ENCODE peak calls at places on chromosome 10, in six cellular contexts. One of them, this sample, is unnamed.
A peak's percentile ranks its signal among the peaks of the same experiment; 100 is the strongest.

GRCh38 chr10:114427124-114427852 is 23.0 kb upstream of the AFAP1L2 start:
- ATAC-seq in upper lobe of left lung: peak; percentile 14
- ATAC-seq in HCT116: peak; percentile 24
- ATAC-seq in HepG2: peak; percentile 37
- ATAC-seq in K562: no peak
- ATAC-seq in GM12878: no peak
- ATAC-seq in this sample: no peak

GRCh38 chr10:3995302-3996210 is 210.5 kb upstream of the KLF6 start:
- ATAC-seq in upper lobe of left lung: no peak
- ATAC-seq in HCT116: no peak
- ATAC-seq in HepG2: no peak
- ATAC-seq in K562: no peak
- ATAC-seq in GM12878: no peak
- ATAC-seq in this sample: no peak

GRCh38 chr10:47354900-47355299 is 6.7 kb downstream of the RBP3 start:
- ATAC-seq in upper lobe of left lung: no peak
- ATAC-seq in HCT116: no peak
- ATAC-seq in HepG2: no peak
- ATAC-seq in K562: no peak
- ATAC-seq in GM12878: no peak
- ATAC-seq in this sample: no peak

GRCh38 chr10:17454181-17454800 is at the start of gene ST8SIA6:
- ATAC-seq in upper lobe of left lung: peak; percentile 76
- ATAC-seq in HCT116: peak; percentile 61
- ATAC-seq in HepG2: no peak
- ATAC-seq in K562: peak; percentile 49
- ATAC-seq in GM12878: peak; percentile 74
- ATAC-seq in this sample: peak; percentile 53

GRCh38 chr10:10053051-10053450 is 964.6 kb upstream of the CELF2 start:
- ATAC-seq in upper lobe of left lung: no peak
- ATAC-seq in HCT116: no peak
- ATAC-seq in HepG2: no peak
- ATAC-seq in K562: no peak
- ATAC-seq in GM12878: no peak
- ATAC-seq in this sample: no peak

GRCh38 chr10:124125305-124126116 is 32.1 kb upstream of the CHST15 start:
- ATAC-seq in upper lobe of left lung: no peak
- ATAC-seq in HCT116: peak; percentile 88
- ATAC-seq in HepG2: peak; percentile 65
- ATAC-seq in K562: peak; percentile 54
- ATAC-seq in GM12878: peak; percentile 77
- ATAC-seq in this sample: no peak

GRCh38 chr10:78225611-78226010 is 191.9 kb downstream of the RPS24 start:
- ATAC-seq in upper lobe of left lung: no peak
- ATAC-seq in HCT116: no peak
- ATAC-seq in HepG2: no peak
- ATAC-seq in K562: no peak
- ATAC-seq in GM12878: no peak
- ATAC-seq in this sample: no peak

GRCh38 chr10:133400624-133401424 is 6.9 kb downstream of the MTG1 start:
- ATAC-seq in upper lobe of left lung: peak; percentile 29
- ATAC-seq in HCT116: no peak
- ATAC-seq in HepG2: no peak
- ATAC-seq in K562: peak; percentile 28
- ATAC-seq in GM12878: peak; percentile 91
- ATAC-seq in this sample: no peak

GRCh38 chr10:35379226-35380137 is 43.2 kb downstream of the CCNY start:
- ATAC-seq in upper lobe of left lung: peak; percentile 78
- ATAC-seq in HCT116: no peak
- ATAC-seq in HepG2: peak; percentile 41
- ATAC-seq in K562: peak; percentile 85
- ATAC-seq in GM12878: peak; percentile 90
- ATAC-seq in this sample: peak; percentile 83

GRCh38 chr10:99782447-99783286 is at the start of gene ABCC2:
- ATAC-seq in upper lobe of left lung: no peak
- ATAC-seq in HCT116: peak; percentile 21
- ATAC-seq in HepG2: peak; percentile 96
- ATAC-seq in K562: no peak
- ATAC-seq in GM12878: no peak
- ATAC-seq in this sample: no peak

DNA sequence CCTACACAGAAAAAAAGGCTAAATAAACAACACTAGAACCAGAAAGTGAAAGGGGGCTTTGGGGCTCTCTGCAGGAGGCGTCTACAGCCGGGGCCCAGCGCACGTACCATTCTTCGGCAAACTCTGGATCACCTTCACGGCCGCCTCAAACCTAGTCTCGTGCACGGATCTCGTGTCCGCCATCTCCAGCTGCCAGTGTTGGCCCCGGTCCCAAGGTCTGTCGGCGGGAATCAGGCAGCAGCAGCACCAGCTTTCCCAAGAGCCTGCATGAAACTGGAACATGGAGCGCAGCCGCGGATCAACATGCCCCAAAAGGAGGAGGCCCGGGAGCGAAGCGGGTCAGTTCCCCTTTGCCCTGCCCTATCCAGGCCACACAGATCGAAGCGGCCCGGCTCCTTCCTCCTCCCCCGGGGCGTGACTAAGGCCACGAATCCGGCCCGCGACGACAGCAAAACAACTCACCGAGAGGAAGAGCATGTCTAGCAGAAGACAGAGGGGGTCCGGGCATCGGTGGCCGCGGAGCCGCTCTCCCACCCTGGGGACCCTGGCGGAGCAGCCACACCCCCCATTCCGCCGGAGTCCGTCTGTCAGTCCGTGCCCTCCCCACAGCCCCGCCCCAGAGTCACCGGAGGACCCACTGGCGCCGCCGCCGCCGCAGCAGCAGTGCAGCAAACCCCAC is at the start of gene ACBD5:
- ATAC-seq in upper lobe of left lung: peak; percentile 85
- ATAC-seq in HCT116: peak; percentile 69
- ATAC-seq in HepG2: peak; percentile 83
- ATAC-seq in K562: peak; percentile 75
- ATAC-seq in GM12878: peak; percentile 74
- ATAC-seq in this sample: peak; percentile 78
- TF ChIP-seq POLR2AphosphoS5 in upper lobe of left lung: peak; percentile 54
- TF ChIP-seq POLR2AphosphoS5 in HCT116: peak; percentile 50
- TF ChIP-seq POLR2AphosphoS5 in HepG2: peak; percentile 60
- TF ChIP-seq POLR2AphosphoS5 in K562: peak; percentile 30
- TF ChIP-seq POLR2AphosphoS5 in GM12878: peak; percentile 33
- TF ChIP-seq POLR2AphosphoS5 in this sample: peak; percentile 67

DNA sequence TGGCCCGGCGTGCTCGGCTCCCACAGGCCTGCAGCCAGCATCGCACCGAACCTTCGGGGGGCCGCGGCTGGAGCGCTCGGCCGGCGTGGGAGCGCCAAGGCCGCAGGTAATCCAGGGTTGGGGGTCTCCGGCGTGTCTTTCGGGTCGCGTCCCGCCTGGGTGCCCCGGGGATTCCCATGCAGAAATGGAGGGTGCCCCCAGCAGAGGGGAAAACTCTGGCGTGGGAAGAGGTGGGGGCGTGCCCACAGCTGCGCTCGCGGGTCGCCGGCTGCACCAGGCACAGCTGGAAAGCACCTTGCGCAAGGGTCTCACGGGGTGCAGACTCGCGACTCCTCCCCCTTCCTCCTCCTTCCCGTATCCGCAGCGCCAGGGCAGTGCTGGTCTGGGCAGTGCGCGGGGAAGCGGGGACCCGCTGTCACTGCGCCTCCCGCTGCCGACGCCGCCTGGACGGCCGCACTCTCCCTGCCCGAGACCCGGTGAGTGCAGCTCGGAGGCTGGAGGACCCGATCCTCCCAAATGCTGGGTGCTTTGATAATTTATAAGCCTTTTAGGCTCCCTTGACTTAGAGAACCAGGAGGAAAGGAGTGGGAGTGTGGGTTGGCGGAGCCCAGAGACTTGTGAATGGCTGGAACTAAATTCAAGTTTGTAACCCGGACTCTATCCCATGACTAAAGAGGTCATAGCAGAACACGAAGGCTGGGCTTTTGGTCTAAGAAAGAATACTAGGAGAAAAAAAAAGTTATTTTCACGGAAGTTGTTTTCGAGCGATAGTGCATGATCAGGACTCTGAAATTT is 486 bp downstream of the MAP3K8 start:
- ATAC-seq in upper lobe of left lung: peak; percentile 88
- ATAC-seq in HCT116: peak; percentile 59
- ATAC-seq in HepG2: peak; percentile 78
- ATAC-seq in K562: peak; percentile 61
- ATAC-seq in GM12878: peak; percentile 71
- ATAC-seq in this sample: peak; percentile 82
- TF ChIP-seq POLR2A in upper lobe of left lung: peak; percentile 79
- TF ChIP-seq POLR2A in HCT116: no peak
- TF ChIP-seq POLR2A in HepG2: peak; percentile 71
- TF ChIP-seq POLR2A in K562: peak; percentile 67
- TF ChIP-seq POLR2A in GM12878: peak; percentile 87
- TF ChIP-seq POLR2A in this sample: peak; percentile 97

DNA sequence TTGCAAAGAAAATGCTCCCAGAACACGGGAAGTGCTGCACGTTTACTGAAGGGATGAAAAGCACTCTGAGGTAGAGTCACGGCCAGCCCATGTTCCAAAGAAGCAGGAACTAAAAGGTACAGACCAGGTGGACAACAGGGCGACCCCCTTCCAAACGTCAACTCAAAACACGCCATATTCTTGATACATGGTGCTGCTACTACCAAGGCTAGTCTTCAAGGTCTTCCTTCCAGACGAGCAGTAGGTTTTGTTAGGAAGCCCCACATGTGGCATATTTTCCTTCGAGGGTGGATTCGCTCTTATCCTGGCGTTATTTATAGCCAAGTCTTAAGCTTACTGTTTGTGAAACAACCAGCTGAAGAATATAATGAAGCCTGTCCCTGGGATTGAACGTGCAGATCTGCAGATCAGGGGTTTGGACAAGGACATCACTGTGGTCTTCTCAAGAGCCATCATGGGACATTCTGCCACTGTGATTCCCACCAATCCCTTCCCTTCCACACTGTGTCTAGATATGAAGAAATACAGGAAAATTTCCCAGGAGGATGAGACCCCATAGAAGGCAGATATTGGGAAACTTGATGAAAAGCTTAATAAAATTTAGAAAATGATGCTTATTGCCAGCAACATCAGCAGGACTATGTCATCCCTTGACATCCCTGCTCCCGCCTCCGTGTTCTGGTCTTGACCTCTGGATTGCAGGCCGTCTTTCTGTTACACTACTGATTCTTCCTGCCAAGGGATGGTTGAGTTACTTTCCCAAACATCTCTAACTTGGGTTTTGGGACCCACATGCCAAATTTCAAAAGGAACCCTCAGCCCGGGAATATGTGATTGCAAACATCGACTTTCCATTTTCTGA is 734.4 kb downstream of the PARD3 start:
- ATAC-seq in upper lobe of left lung: peak; percentile 44
- ATAC-seq in HCT116: no peak
- ATAC-seq in HepG2: no peak
- ATAC-seq in K562: no peak
- ATAC-seq in GM12878: no peak
- ATAC-seq in this sample: peak; percentile 84
- TF ChIP-seq POLR2AphosphoS5 in upper lobe of left lung: peak; percentile 69
- TF ChIP-seq POLR2AphosphoS5 in HCT116: no peak
- TF ChIP-seq POLR2AphosphoS5 in HepG2: no peak
- TF ChIP-seq POLR2AphosphoS5 in K562: no peak
- TF ChIP-seq POLR2AphosphoS5 in GM12878: no peak
- TF ChIP-seq POLR2AphosphoS5 in this sample: peak; percentile 88

DNA sequence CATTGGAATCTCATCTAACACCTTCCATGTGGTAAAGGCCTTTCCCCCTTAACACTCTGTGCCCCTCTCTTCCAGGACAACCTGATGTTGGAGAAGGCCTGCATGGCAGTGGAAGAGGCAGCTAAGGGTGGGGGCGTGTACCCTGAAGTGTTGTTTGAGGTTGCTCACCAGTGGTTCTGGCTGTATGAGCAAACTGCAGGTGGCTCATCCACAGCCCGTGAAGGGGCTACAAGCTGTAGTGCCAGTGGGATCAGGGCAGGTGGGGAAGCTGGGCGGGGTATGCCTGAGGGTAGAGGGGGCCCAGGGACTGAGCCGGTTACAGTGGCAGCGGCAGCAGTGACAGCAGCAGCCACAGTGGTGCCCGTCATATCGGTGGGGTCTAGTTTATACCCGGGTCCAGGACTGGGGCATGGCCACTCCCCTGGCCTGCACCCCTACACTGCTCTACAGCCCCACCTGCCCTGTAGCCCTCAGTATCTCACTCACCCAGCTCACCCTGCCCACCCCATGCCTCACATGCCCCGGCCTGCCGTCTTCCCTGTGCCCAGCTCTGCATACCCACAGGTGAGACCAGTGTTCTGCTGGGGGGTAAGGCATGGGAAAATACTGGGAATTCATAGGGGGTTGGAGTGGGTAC is 12.4 kb downstream of the NDST2 start:
- ATAC-seq in upper lobe of left lung: peak; percentile 21
- ATAC-seq in HCT116: no peak
- ATAC-seq in HepG2: peak; percentile 17
- ATAC-seq in K562: peak; percentile 19
- ATAC-seq in GM12878: no peak
- ATAC-seq in this sample: no peak
- TF ChIP-seq POLR2A in upper lobe of left lung: no peak
- TF ChIP-seq POLR2A in HCT116: no peak
- TF ChIP-seq POLR2A in HepG2: no peak
- TF ChIP-seq POLR2A in K562: peak; percentile 22
- TF ChIP-seq POLR2A in GM12878: peak; percentile 74
- TF ChIP-seq POLR2A in this sample: no peak

GRCh38 chr10:132164801-132165278 is 21.9 kb upstream of the DPYSL4 start:
- ATAC-seq in upper lobe of left lung: no peak
- ATAC-seq in HCT116: peak; percentile 69
- ATAC-seq in HepG2: peak; percentile 94
- ATAC-seq in K562: peak; percentile 69
- ATAC-seq in GM12878: no peak
- ATAC-seq in this sample: no peak

GRCh38 chr10:132162590-132163277 is 24.0 kb upstream of the DPYSL4 start:
- ATAC-seq in upper lobe of left lung: no peak
- ATAC-seq in HCT116: no peak
- ATAC-seq in HepG2: no peak
- ATAC-seq in K562: no peak
- ATAC-seq in GM12878: no peak
- ATAC-seq in this sample: no peak

GRCh38 chr10:132162021-132162531 is 24.7 kb upstream of the DPYSL4 start:
- ATAC-seq in upper lobe of left lung: no peak
- ATAC-seq in HCT116: no peak
- ATAC-seq in HepG2: no peak
- ATAC-seq in K562: no peak
- ATAC-seq in GM12878: no peak
- ATAC-seq in this sample: no peak

GRCh38 chr10:132163826-132164515 is 22.8 kb upstream of the DPYSL4 start:
- ATAC-seq in upper lobe of left lung: no peak
- ATAC-seq in HCT116: peak; percentile 9
- ATAC-seq in HepG2: no peak
- ATAC-seq in K562: no peak
- ATAC-seq in GM12878: no peak
- ATAC-seq in this sample: no peak

GRCh38 chr10:132163278-132163765 is 23.4 kb upstream of the DPYSL4 start:
- ATAC-seq in upper lobe of left lung: peak; percentile 45
- ATAC-seq in HCT116: peak; percentile 95
- ATAC-seq in HepG2: peak; percentile 61
- ATAC-seq in K562: peak; percentile 100
- ATAC-seq in GM12878: peak; percentile 42
- ATAC-seq in this sample: no peak
- TF ChIP-seq POLR2AphosphoS5 in upper lobe of left lung: no peak
- TF ChIP-seq POLR2AphosphoS5 in HCT116: peak; percentile 27
- TF ChIP-seq POLR2AphosphoS5 in HepG2: no peak
- TF ChIP-seq POLR2AphosphoS5 in K562: no peak
- TF ChIP-seq POLR2AphosphoS5 in GM12878: no peak
- TF ChIP-seq POLR2AphosphoS5 in this sample: no peak

This sample was measured in gastroesophageal sphincter.